ENCODE peak calls at places on chromosomes 13 and 19, in nine cellular contexts. I is esophagus squamous epithelium, U is IMR-90, Z is heart left ventricle, Y is uterus, Q is GM12878, F is breast epithelium, C is A549, V is sigmoid colon. H is an unnamed sample.

GRCh38 chr19:35471946-35472345 is 18.3 kb downstream of the KRTDAP start:
- DNase-seq in I (no peak), U (no peak), Z (no peak), Y (no peak), Q (no peak), F (no peak), C (no peak), V (no peak), H (no peak)

GRCh38 chr19:30327331-30327730 is 44.9 kb upstream of the ZNF536 start:
- DNase-seq in I (no peak), U (no peak), Z (no peak), Y (no peak), Q (no peak), F (no peak), C (no peak), V (no peak), H (no peak)

GRCh38 chr19:35061583-35062373 is 20.3 kb downstream of the HPN start:
- DNase-seq in I (no peak), U (peak), Z (peak), Y (no peak), Q (no peak), F (no peak), C (no peak), V (no peak), H (no peak)

GRCh38 chr13:79874396-79875360 is 393.7 kb downstream of the NDFIP2 start:
- DNase-seq in I (no peak), U (peak), Z (no peak), Y (no peak), Q (no peak), F (no peak), C (no peak), V (no peak), H (no peak)

GRCh38 chr19:6271721-6272410 is 7.9 kb downstream of the MLLT1 start:
- DNase-seq in I (no peak), U (peak), Z (peak), Y (peak), Q (no peak), F (peak), C (no peak), V (peak), H (peak)

GRCh38 chr19:48751835-48752510 is 468 bp downstream of the FUT1 start:
- DNase-seq in I (no peak), U (no peak), Z (no peak), Y (no peak), Q (no peak), F (no peak), C (no peak), V (no peak), H (no peak)

GRCh38 chr13:59435024-59435423 is 728.7 kb downstream of the DIAPH3 start:
- DNase-seq in I (no peak), U (no peak), Z (no peak), Y (no peak), Q (no peak), F (no peak), C (no peak), V (no peak), H (no peak)

GRCh38 chr19:8423821-8424223 is 10.7 kb downstream of the MARCHF2 start:
- DNase-seq in I (no peak), U (peak), Z (peak), Y (peak), Q (no peak), F (peak), C (peak), V (peak), H (peak)

GRCh38 chr13:99345345-99345744 is 38.1 kb upstream of the GPR183 start:
- DNase-seq in I (no peak), U (no peak), Z (no peak), Y (no peak), Q (no peak), F (no peak), C (no peak), V (no peak), H (no peak)

GRCh38 chr13:95540848-95541247 is 11.7 kb upstream of the CLDN10 start:
- DNase-seq in I (no peak), U (no peak), Z (peak), Y (no peak), Q (no peak), F (no peak), C (no peak), V (no peak), H (no peak)

GRCh38 chr13:108629353-108629752 is at the start of gene MYO16:
- DNase-seq in I (no peak), U (no peak), Z (no peak), Y (no peak), Q (no peak), F (no peak), C (no peak), V (no peak), H (no peak)

GRCh38 chr19:39845621-39846175 is 481 bp downstream of the FBL start:
- DNase-seq in I (no peak), U (no peak), Z (no peak), Y (no peak), Q (no peak), F (no peak), C (peak), V (no peak), H (peak)

GRCh38 chr19:32652893-32653625 is 21.9 kb downstream of the ANKRD27 start:
- DNase-seq in I (no peak), U (peak), Z (peak), Y (peak), Q (no peak), F (peak), C (no peak), V (peak), H (peak)

GRCh38 chr13:97574926-97575325 is 141.0 kb downstream of the RAP2A start:
- DNase-seq in I (no peak), U (peak), Z (no peak), Y (no peak), Q (no peak), F (no peak), C (no peak), V (no peak), H (no peak)

GRCh38 chr19:40689339-40690049 is 957 bp downstream of the NUMBL start:
- DNase-seq in I (no peak), U (no peak), Z (peak), Y (no peak), Q (no peak), F (no peak), C (no peak), V (no peak), H (peak)

GRCh38 chr19:15516363-15516762 is 8.0 kb downstream of the CYP4F22 start:
- DNase-seq in I (no peak), U (no peak), Z (no peak), Y (no peak), Q (no peak), F (no peak), C (no peak), V (no peak), H (no peak)

GRCh38 chr19:6041071-6041470 is 63.1 kb upstream of the RANBP3 start:
- DNase-seq in I (no peak), U (no peak), Z (no peak), Y (no peak), Q (no peak), F (no peak), C (no peak), V (no peak), H (no peak)

GRCh38 chr19:7994114-7994513 is 11.3 kb downstream of the ELAVL1 start:
- DNase-seq in I (no peak), U (no peak), Z (no peak), Y (no peak), Q (no peak), F (no peak), C (no peak), V (no peak), H (no peak)

GRCh38 chr19:44620667-44621066 is 7.3 kb downstream of the IGSF23 start:
- DNase-seq in I (no peak), U (peak), Z (no peak), Y (no peak), Q (no peak), F (no peak), C (no peak), V (no peak), H (no peak)

GRCh38 chr19:17332677-17333581 is 1.7 kb downstream of the ANO8 start:
- DNase-seq in I (no peak), U (peak), Z (no peak), Y (no peak), Q (peak), F (no peak), C (peak), V (no peak), H (no peak)

GRCh38 chr13:57629391-57629804 is 2.1 kb upstream of the PCDH17 start:
- DNase-seq in I (no peak), U (no peak), Z (no peak), Y (no peak), Q (no peak), F (no peak), C (no peak), V (no peak), H (no peak)

DNA sequence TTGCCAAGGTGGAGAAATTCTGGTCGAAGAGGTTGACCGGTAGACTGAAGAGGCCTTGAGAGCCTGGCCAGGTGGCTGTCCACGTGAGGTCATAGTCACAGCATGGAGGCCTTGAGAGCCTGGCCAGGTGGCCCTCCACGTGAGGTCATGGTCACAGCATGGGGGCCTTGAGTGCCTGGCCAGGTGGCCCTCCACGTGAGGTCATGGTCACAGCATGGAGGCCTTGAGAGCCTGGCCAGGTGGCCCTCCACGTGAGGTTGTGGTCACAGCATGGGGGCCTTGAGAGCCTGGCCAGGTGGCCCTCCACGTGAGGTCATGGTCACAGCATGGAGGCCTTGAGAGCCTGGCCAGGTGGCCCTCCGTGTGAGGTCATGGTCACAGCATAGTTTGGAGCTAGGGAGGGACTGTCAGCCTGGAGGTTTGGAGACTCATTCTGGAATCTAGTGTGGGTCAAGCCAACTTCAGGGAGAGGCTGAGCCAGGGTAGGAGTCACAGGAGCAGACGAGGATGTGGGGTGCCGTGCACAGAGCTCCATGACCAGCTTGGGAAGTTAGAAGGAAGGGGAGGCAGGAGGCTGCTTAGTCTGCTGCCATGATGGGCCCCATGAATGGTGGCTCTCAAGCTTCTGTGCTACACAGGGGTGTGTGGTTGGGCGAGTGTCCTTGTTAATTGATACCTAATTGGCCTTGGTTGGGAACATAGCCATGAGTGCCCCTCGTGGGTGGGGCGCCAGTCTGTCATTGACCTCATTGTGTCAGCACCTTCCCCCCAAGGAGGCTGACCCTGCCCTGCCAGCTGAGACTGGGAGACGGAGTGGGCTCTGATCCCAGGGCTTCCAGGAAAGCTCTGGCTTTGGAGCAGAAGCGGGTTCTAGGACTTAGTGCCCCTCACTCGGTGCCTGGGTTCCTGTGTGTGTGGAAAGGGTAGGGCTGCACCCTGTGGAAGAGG is 4.0 kb downstream of the LENG9 start:
- DNase-seq in I (no peak), U (no peak), Z (no peak), Y (no peak), Q (no peak), F (no peak), C (no peak), V (no peak), H (no peak)
- TF ChIP-seq POLR2A in I (no peak), U (no peak), Z (no peak), Y (no peak), Q (no peak), F (no peak), C (no peak), V (no peak), H (no peak)

GRCh38 chr19:18385675-18386542 is at the start of gene GDF15:
- DNase-seq in I (no peak), U (peak), Z (peak), Y (peak), Q (no peak), F (no peak), C (peak), V (peak), H (peak)

GRCh38 chr19:18384775-18385174 is 1.2 kb upstream of the GDF15 start:
- DNase-seq in I (no peak), U (no peak), Z (no peak), Y (no peak), Q (no peak), F (no peak), C (no peak), V (no peak), H (no peak)

GRCh38 chr19:18387395-18387794 is 1.4 kb downstream of the GDF15 start:
- DNase-seq in I (no peak), U (no peak), Z (no peak), Y (no peak), Q (no peak), F (no peak), C (no peak), V (no peak), H (no peak)

GRCh38 chr19:18386543-18387251 is 739 bp downstream of the GDF15 start:
- DNase-seq in I (no peak), U (peak), Z (no peak), Y (no peak), Q (no peak), F (no peak), C (no peak), V (no peak), H (no peak)

GRCh38 chr19:18385359-18385674 is 641 bp upstream of the GDF15 start:
- DNase-seq in I (no peak), U (no peak), Z (no peak), Y (no peak), Q (no peak), F (no peak), C (no peak), V (no peak), H (no peak)
- H3K27ac ChIP-seq in I (no peak), U (peak), Z (peak), Y (no peak), Q (no peak), F (peak), C (peak), V (no peak), H (no peak)

GRCh38 chr19:55279773-55280643 is at the start of gene HSPBP1:
- DNase-seq in I (peak), U (peak), Z (peak), Y (peak), Q (peak), F (peak), C (peak), V (peak), H (peak)
- TF ChIP-seq POLR2A in I (peak), U (peak), Z (no peak), Y (no peak), Q (peak), F (no peak), C (peak), V (no peak), H (peak)

GRCh38 chr13:46607768-46608553 is 55.0 kb downstream of the LRCH1 start:
- DNase-seq in I (no peak), U (no peak), Z (no peak), Y (no peak), Q (no peak), F (no peak), C (peak), V (no peak), H (no peak)

GRCh38 chr13:46605089-46605488 is 52.1 kb downstream of the LRCH1 start:
- DNase-seq in I (no peak), U (no peak), Z (no peak), Y (peak), Q (no peak), F (no peak), C (no peak), V (no peak), H (no peak)

GRCh38 chr13:46609052-46609451 is 56.1 kb downstream of the LRCH1 start:
- DNase-seq in I (no peak), U (no peak), Z (no peak), Y (no peak), Q (no peak), F (no peak), C (no peak), V (no peak), H (no peak)

GRCh38 chr13:46605824-46606554 is 53.0 kb downstream of the LRCH1 start:
- DNase-seq in I (no peak), U (no peak), Z (no peak), Y (no peak), Q (peak), F (no peak), C (no peak), V (no peak), H (no peak)

GRCh38 chr13:46606915-46607413 is 54.0 kb downstream of the LRCH1 start:
- DNase-seq in I (no peak), U (no peak), Z (no peak), Y (no peak), Q (no peak), F (no peak), C (no peak), V (no peak), H (no peak)
- H3K27ac ChIP-seq in I (peak), U (no peak), Z (peak), Y (peak), Q (peak), F (peak), C (peak), V (no peak), H (no peak)

GRCh38 chr19:940591-941291 is 14.9 kb downstream of the ARID3A start:
- DNase-seq in I (no peak), U (peak), Z (peak), Y (peak), Q (no peak), F (peak), C (no peak), V (peak), H (peak)
- TF ChIP-seq POLR2A in I (no peak), U (no peak), Z (no peak), Y (peak), Q (no peak), F (no peak), C (no peak), V (no peak), H (no peak)

GRCh38 chr13:77513719-77514335 is 21.7 kb upstream of the SCEL start:
- DNase-seq in I (no peak), U (no peak), Z (no peak), Y (no peak), Q (no peak), F (no peak), C (no peak), V (no peak), H (no peak)

GRCh38 chr13:77514336-77514726 is 21.2 kb upstream of the SCEL start:
- DNase-seq in I (no peak), U (no peak), Z (no peak), Y (no peak), Q (no peak), F (no peak), C (no peak), V (no peak), H (no peak)

GRCh38 chr13:77516342-77516789 is 19.1 kb upstream of the SCEL start:
- DNase-seq in I (no peak), U (peak), Z (no peak), Y (no peak), Q (no peak), F (no peak), C (no peak), V (no peak), H (no peak)

GRCh38 chr13:77518266-77518665 is 17.2 kb upstream of the SCEL start:
- DNase-seq in I (no peak), U (no peak), Z (no peak), Y (no peak), Q (no peak), F (no peak), C (no peak), V (no peak), H (no peak)

DNA sequence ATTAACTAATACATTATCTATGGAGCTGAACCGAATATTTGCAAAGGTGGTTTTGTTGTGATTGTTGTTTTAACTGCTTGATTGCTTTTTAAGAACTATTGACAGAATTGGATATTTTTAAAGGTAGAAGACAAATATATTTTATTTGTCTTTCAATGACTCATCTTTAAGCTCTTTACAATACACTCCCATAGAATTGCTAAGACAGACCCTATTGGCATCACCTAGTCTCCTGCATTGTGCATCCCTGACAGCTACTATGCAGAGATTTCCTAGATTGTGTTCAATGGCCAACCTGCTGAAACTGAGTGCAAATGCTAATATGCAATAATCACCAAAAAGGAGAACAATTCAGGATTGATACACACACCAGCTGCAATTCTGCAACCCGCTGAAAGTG is 19.7 kb upstream of the SCEL start:
- DNase-seq in I (no peak), U (no peak), Z (no peak), Y (no peak), Q (no peak), F (no peak), C (no peak), V (no peak), H (no peak)
- H3K27ac ChIP-seq in I (no peak), U (no peak), Z (no peak), Y (no peak), Q (no peak), F (no peak), C (peak), V (no peak), H (no peak)